ENCODE peak calls at places on chromosomes 2 and 18, in ten cellular contexts. E is heart right ventricle; B is breast epithelium; J is fibroblast of mammary gland; C is adrenal gland; T is WTC11; L is CD4-positive, alpha-beta T cell; U is IMR-90; P is fibroblast of lung; K is BE2C. O is an unnamed sample.

GRCh38 chr2:138249207-138249606 is 252.4 kb upstream of the SPOPL start:
- DNase-seq in U (no peak), E (no peak), K (no peak), J (no peak), B (no peak), T (no peak), C (no peak), L (no peak), P (no peak), O (no peak)

GRCh38 chr18:66440433-66440832 is 163.5 kb downstream of the CDH19 start:
- DNase-seq in T (no peak), U (no peak), B (no peak), L (no peak), E (no peak), J (no peak), C (no peak), P (no peak), K (no peak), O (no peak)

GRCh38 chr18:31427010-31427409 is 20.5 kb upstream of the DSG3 start:
- DNase-seq in P (no peak), U (no peak), C (no peak), B (no peak), L (no peak), J (no peak), T (no peak), K (no peak), E (no peak), O (no peak)

GRCh38 chr18:37540424-37541121 is 25.0 kb downstream of the CELF4 start:
- DNase-seq in E (no peak), J (no peak), K (no peak), C (no peak), L (no peak), B (no peak), T (no peak), P (no peak), U (no peak), O (no peak)

GRCh38 chr2:182553483-182553882 is 126.6 kb upstream of the PDE1A start:
- DNase-seq in C (no peak), B (no peak), P (no peak), J (no peak), T (no peak), E (no peak), L (no peak), K (no peak), U (no peak), O (peak)

GRCh38 chr2:64785245-64785644 is 131.5 kb upstream of the SERTAD2 start:
- DNase-seq in T (no peak), C (no peak), L (no peak), E (no peak), P (no peak), U (no peak), K (no peak), J (no peak), B (no peak), O (no peak)

GRCh38 chr2:121699421-121700328 is 37.0 kb downstream of the NIFK start:
- DNase-seq in U (peak), P (peak), E (no peak), L (peak), T (no peak), K (no peak), C (peak), B (peak), J (peak), O (peak)

GRCh38 chr2:284896-285492 is 2.9 kb downstream of the ALKAL2 start:
- DNase-seq in K (no peak), U (no peak), B (no peak), J (no peak), E (no peak), P (peak), L (no peak), T (no peak), C (no peak), O (peak)

GRCh38 chr2:145752091-145752806 is 1232.3 kb upstream of the ZEB2 start:
- DNase-seq in C (no peak), K (no peak), T (no peak), L (no peak), E (no peak), U (peak), P (peak), B (no peak), J (peak), O (peak)

GRCh38 chr2:5609191-5609590 is 83.0 kb upstream of the SOX11 start:
- DNase-seq in P (no peak), C (no peak), J (no peak), K (no peak), U (no peak), E (no peak), L (no peak), T (no peak), B (no peak), O (no peak)

GRCh38 chr18:58417752-58418151 is 211.1 kb downstream of the ALPK2 start:
- DNase-seq in K (no peak), C (no peak), P (peak), L (no peak), U (peak), T (no peak), J (peak), E (no peak), B (no peak), O (peak)

GRCh38 chr2:201904529-201905420 is 98.4 kb downstream of the CDK15 start:
- DNase-seq in C (no peak), T (no peak), L (no peak), K (no peak), J (peak), U (peak), P (peak), B (no peak), E (no peak), O (no peak)

GRCh38 chr18:31772699-31773098 is 12.0 kb upstream of the SLC25A52 start:
- DNase-seq in T (no peak), E (no peak), C (no peak), K (no peak), B (no peak), J (no peak), P (no peak), U (no peak), L (no peak), O (no peak)

GRCh38 chr2:240436626-240437180 is 1.2 kb downstream of the GPC1 start:
- DNase-seq in L (no peak), U (peak), J (peak), C (peak), B (no peak), K (peak), T (no peak), E (peak), P (peak), O (peak)

GRCh38 chr2:134207589-134208209 is 46.2 kb upstream of the MGAT5 start:
- DNase-seq in E (peak), U (peak), C (peak), L (peak), K (peak), J (peak), P (peak), T (peak), B (no peak), O (peak)

GRCh38 chr2:120622159-120622869 is 113.4 kb upstream of the GLI2 start:
- DNase-seq in L (no peak), U (no peak), K (no peak), T (no peak), P (no peak), J (no peak), C (no peak), E (no peak), B (peak), O (no peak)

GRCh38 chr2:112579280-112579679 is 5.1 kb upstream of the CHCHD5 start:
- DNase-seq in C (peak), B (no peak), J (peak), L (no peak), K (no peak), U (peak), P (peak), E (no peak), T (no peak), O (peak)

GRCh38 chr2:98240796-98241398 is 105.4 kb upstream of the CNGA3 start:
- DNase-seq in U (no peak), C (no peak), E (no peak), L (no peak), B (no peak), P (no peak), T (no peak), J (no peak), K (no peak), O (no peak)

GRCh38 chr2:1866402-1867091 is 122.2 kb upstream of the PXDN start:
- DNase-seq in K (no peak), U (no peak), L (no peak), E (no peak), J (no peak), B (no peak), P (peak), C (no peak), T (no peak), O (peak)

GRCh38 chr2:189492451-189492850 is 51.2 kb downstream of the WDR75 start:
- DNase-seq in B (no peak), T (no peak), P (peak), K (no peak), J (peak), L (no peak), C (no peak), E (no peak), U (peak), O (peak)

GRCh38 chr2:43230981-43231827 is 4.8 kb upstream of the ZFP36L2 start:
- DNase-seq in K (no peak), T (no peak), E (no peak), U (no peak), C (no peak), J (no peak), L (no peak), P (no peak), B (no peak), O (no peak)

GRCh38 chr2:61173116-61173515 is 11.1 kb downstream of the C2orf74 start:
- DNase-seq in P (no peak), U (no peak), J (no peak), E (no peak), T (no peak), K (no peak), B (no peak), L (no peak), C (no peak), O (no peak)

GRCh38 chr2:233379441-233379840 is 25.1 kb downstream of the DGKD start:
- DNase-seq in B (no peak), L (no peak), P (no peak), K (no peak), T (no peak), J (no peak), C (no peak), U (no peak), E (no peak), O (no peak)

GRCh38 chr2:74522516-74522915 is 3.5 kb downstream of the DQX1 start:
- DNase-seq in T (no peak), U (no peak), C (no peak), K (no peak), P (no peak), B (no peak), J (no peak), L (no peak), E (no peak), O (no peak)

GRCh38 chr2:201858781-201859180 is 52.4 kb downstream of the CDK15 start:
- DNase-seq in C (peak), L (no peak), P (peak), U (peak), T (peak), J (peak), E (no peak), K (no peak), B (no peak), O (no peak)

GRCh38 chr2:199407421-199407820 is 50.3 kb downstream of the SATB2 start:
- DNase-seq in B (no peak), C (no peak), L (no peak), T (no peak), U (no peak), P (no peak), K (no peak), E (no peak), J (no peak), O (no peak)

GRCh38 chr2:222714361-222715256 is 43.2 kb downstream of the MOGAT1 start:
- DNase-seq in B (no peak), U (no peak), K (no peak), L (no peak), E (no peak), J (peak), T (no peak), C (no peak), P (peak), O (peak)

GRCh38 chr2:240955306-240956101 is 42.9 kb upstream of the SNED1 start:
- DNase-seq in K (no peak), L (no peak), T (no peak), C (no peak), E (no peak), B (peak), J (no peak), U (no peak), P (no peak), O (no peak)

DNA sequence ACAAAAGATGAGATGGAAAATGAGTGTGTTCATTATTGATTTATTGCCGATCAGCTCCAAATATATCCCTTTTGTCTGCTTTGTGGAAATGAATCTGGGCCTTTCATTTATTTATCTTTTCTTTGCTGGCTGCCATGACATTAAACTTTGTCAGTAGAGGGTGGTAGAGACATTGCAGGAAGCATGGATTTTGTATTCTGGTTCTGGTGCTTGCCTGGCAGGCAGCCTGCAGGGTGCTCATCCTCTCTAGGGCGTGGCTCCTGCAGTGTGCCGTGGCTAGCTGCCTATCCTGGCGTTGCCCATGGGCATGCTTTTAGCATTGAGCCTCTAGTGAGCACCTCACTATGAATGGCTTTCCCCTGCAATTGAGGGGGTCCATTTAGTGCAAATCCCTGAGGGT is 593.1 kb downstream of the RNF144A start:
- DNase-seq in K (no peak), B (no peak), U (no peak), E (no peak), L (no peak), P (no peak), C (no peak), T (no peak), J (no peak), O (no peak)
- TF ChIP-seq CTCF in K (peak), B (no peak), U (no peak), E (no peak), L (no peak), P (no peak), C (no peak), T (no peak), J (no peak), O (no peak)

GRCh38 chr18:50340078-50340477 is 34.8 kb upstream of the SKA1 start:
- DNase-seq in L (no peak), U (no peak), P (no peak), K (no peak), B (no peak), C (no peak), E (no peak), J (no peak), T (peak), O (no peak)
- TF ChIP-seq CTCF in L (no peak), U (no peak), P (no peak), K (no peak), B (no peak), C (no peak), E (no peak), J (no peak), T (peak), O (no peak)

DNA sequence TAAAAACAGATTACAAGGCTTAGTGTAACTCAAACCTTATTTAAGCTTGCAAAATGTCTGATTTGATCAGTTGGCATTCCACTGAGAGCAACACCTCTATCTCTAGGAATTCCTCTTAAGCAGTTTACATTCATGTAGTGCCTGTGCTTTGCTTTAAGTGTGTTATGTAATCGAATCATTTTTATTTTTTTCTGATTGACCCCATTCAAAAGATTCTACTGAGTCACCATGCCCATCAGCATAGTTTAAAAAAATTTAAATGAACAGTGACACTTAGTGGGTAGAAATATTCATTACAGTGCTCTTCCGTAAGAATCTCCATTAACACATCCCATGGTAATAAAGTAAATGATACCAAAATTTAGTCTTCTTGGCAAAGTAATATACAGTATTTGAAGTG is 67.8 kb upstream of the SLC4A10 start:
- DNase-seq in T (no peak), L (no peak), U (no peak), K (no peak), E (no peak), P (no peak), C (no peak), B (no peak), J (peak), O (peak)
- TF ChIP-seq CTCF in T (no peak), L (no peak), U (no peak), K (no peak), E (no peak), P (no peak), C (no peak), B (no peak), J (no peak), O (no peak)

GRCh38 chr2:127453392-127454171 is 35.4 kb downstream of the PROC start:
- DNase-seq in C (no peak), P (no peak), E (no peak), L (no peak), J (peak), B (no peak), K (peak), U (no peak), T (peak), O (peak)
- TF ChIP-seq CTCF in C (no peak), P (no peak), E (peak), L (no peak), J (peak), B (no peak), K (peak), U (no peak), T (no peak), O (peak)

DNA sequence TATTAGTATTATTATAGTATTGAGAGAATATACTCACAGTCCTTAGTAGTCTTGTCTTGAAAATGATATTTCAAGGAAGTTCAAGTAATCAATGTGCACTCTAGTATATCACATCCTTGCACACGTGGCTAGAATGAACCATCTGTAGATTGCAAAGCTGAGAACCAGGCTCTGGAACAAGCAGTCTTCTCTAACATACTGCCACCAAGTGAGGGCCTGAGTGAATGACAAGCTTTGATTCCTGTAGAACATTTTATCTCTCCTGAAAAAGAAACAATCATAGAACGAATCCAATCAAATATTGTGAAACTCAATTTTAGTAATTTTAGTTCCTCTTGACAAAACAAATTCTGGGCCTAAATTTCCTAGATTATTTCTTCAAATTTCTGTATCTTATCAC is 55.3 kb upstream of the SULT1C3 start:
- DNase-seq in J (peak), C (no peak), B (no peak), K (peak), T (no peak), P (peak), L (no peak), E (no peak), U (peak), O (peak)
- TF ChIP-seq CTCF in J (peak), C (no peak), B (no peak), K (peak), T (no peak), P (peak), L (no peak), E (peak), U (peak), O (peak)

GRCh38 chr18:21632393-21632792 is 20.3 kb downstream of the SNRPD1 start:
- DNase-seq in U (no peak), P (no peak), L (no peak), B (no peak), K (no peak), T (no peak), C (no peak), J (no peak), E (no peak), O (peak)
- TF ChIP-seq CTCF in U (no peak), P (no peak), L (no peak), B (no peak), K (no peak), T (no peak), C (no peak), J (no peak), E (no peak), O (peak)

DNA sequence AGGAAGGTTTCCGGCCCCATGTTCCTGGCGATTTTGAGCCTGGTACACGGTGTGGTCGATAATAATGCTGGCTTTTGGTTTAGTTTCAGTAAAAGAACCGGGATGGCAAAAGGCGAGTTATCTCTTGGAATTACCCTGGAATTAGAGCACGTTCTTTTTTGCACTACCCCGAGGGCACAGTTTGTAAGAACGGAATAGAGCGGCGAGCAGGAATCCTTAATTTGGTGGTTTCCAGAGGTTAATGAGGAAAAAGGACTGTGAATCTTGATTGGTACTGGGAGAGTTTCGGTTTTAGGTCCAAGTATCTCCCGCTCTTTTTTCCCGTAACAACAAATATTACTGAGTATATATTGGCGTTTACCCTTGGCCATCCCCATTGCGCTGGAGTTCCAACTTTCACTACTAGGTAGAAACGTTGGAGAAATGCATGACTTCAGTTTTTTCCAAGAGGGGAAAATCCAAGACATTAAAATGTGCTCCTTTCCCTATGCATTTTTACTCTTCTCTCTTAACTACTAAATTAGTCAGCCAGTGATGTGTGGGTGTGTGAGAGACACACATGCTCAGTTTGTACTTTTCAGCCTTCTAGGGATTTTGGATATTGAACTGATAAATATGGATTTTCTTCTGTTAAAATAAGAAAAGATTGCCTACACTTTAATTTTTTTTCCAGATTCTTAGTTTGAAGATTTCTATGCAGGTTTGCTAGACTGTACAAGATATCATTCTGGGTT is 160.8 kb downstream of the AGPS start:
- DNase-seq in P (peak), T (no peak), C (no peak), J (peak), K (no peak), B (no peak), L (no peak), E (no peak), U (peak), O (peak)
- TF ChIP-seq CTCF in P (no peak), T (no peak), C (no peak), J (no peak), K (no peak), B (no peak), L (no peak), E (no peak), U (no peak), O (no peak)

GRCh38 chr2:218869064-218869463 is 9.5 kb downstream of the WNT6 start:
- DNase-seq in P (no peak), B (no peak), L (no peak), J (no peak), T (no peak), K (no peak), U (no peak), C (no peak), E (no peak), O (no peak)

GRCh38 chr2:218865396-218865795 is 5.8 kb downstream of the WNT6 start:
- DNase-seq in T (no peak), P (no peak), K (no peak), J (no peak), B (no peak), L (no peak), E (no peak), C (no peak), U (no peak), O (no peak)

GRCh38 chr2:218863021-218863520 is 3.5 kb downstream of the WNT6 start:
- DNase-seq in L (no peak), B (no peak), C (no peak), E (no peak), J (no peak), K (no peak), T (no peak), U (no peak), P (no peak), O (no peak)

GRCh38 chr2:218867900-218868299 is 8.3 kb downstream of the WNT6 start:
- DNase-seq in L (no peak), K (peak), E (peak), J (no peak), U (no peak), P (no peak), T (no peak), B (no peak), C (no peak), O (no peak)

DNA sequence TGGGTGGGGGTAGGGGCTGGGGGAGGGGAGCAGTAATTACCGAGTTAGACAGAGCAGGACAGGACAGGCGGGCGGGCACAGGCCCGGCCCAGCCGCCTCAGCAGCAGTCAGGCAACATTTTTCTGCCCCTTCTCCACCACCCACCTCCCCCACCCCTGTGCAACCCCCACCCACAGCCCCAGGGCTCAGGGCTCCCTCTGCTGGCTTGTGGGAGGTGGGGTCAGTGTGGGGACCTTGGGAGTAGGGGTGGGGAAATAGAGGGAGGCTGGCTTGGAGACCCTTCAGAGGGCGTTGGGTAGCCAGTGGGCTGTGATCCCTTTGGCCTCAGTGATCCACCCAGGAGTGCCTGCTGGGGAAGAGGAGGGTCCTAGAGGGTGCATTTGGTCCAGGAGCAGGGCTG is 6.4 kb downstream of the WNT6 start:
- DNase-seq in T (no peak), L (no peak), U (no peak), P (no peak), K (no peak), E (no peak), B (no peak), J (no peak), C (no peak), O (no peak)
- TF ChIP-seq CTCF in T (no peak), L (no peak), U (no peak), P (no peak), K (no peak), E (no peak), B (no peak), J (no peak), C (no peak), O (no peak)

GRCh38 chr2:56009758-56010534 is 86.4 kb upstream of the EFEMP1 start:
- DNase-seq in U (peak), B (no peak), E (no peak), J (peak), P (peak), L (no peak), K (no peak), C (no peak), T (no peak), O (peak)
- TF ChIP-seq CTCF in U (peak), B (peak), E (peak), J (peak), P (peak), L (no peak), K (peak), C (peak), T (no peak), O (peak)

O was measured in choroid plexus epithelial cell.